ENCODE peak calls at places on chromosome 20, in ten cellular contexts. D, M, N, R, T, U, L, A, S and E are unnamed samples.

GRCh38 chr20:36390719-36391415 is 84.7 kb downstream of the DLGAP4 start:
- DNase-seq in N (no peak), R (no peak), U (no peak), S (no peak), T (no peak), L (no peak), D (no peak), M (no peak), A (no peak), E (no peak)

GRCh38 chr20:21505810-21506530 is 7.9 kb downstream of the NKX2-2 start:
- DNase-seq in M (peak; percentile 20), L (peak; percentile 55), A (no peak), N (no peak), D (peak; percentile 51), U (peak; percentile 63), T (peak; percentile 66), R (peak; percentile 62), S (peak; percentile 47), E (no peak)

GRCh38 chr20:46175127-46175494 is 57.0 kb downstream of the CD40 start:
- DNase-seq in S (no peak), N (no peak), L (no peak), D (no peak), M (no peak), U (no peak), R (no peak), T (no peak), A (no peak), E (no peak)

GRCh38 chr20:41169184-41169690 is 31.9 kb downstream of the PLCG1 start:
- DNase-seq in A (no peak), U (no peak), D (no peak), L (no peak), M (no peak), N (no peak), R (no peak), S (no peak), T (no peak), E (no peak)

GRCh38 chr20:13342469-13343242 is 121.6 kb downstream of the ISM1 start:
- DNase-seq in S (no peak), N (no peak), T (no peak), M (no peak), R (peak; percentile 18), D (no peak), A (no peak), L (no peak), U (no peak), E (no peak)

GRCh38 chr20:22572023-22572422 is 12.3 kb downstream of the FOXA2 start:
- DNase-seq in U (no peak), A (no peak), R (no peak), L (no peak), S (no peak), D (no peak), M (no peak), T (no peak), N (no peak), E (no peak)

GRCh38 chr20:46129955-46130481 is 11.9 kb downstream of the CD40 start:
- DNase-seq in D (no peak), T (no peak), L (no peak), R (no peak), U (no peak), S (no peak), N (peak; percentile 40), M (no peak), A (no peak), E (no peak)

GRCh38 chr20:47411161-47411560 is 54.7 kb upstream of the ZMYND8 start:
- DNase-seq in D (no peak), T (no peak), R (no peak), M (no peak), U (no peak), N (no peak), L (no peak), S (no peak), A (no peak), E (no peak)

GRCh38 chr20:39660965-39661364 is 698.8 kb downstream of the DHX35 start:
- DNase-seq in L (peak; percentile 8), D (no peak), M (no peak), T (no peak), S (no peak), A (no peak), N (no peak), U (peak; percentile 14), R (peak; percentile 8), E (no peak)

GRCh38 chr20:63830821-63831593 is at the start of gene ZBTB46:
- DNase-seq in N (peak; percentile 52), L (no peak), D (no peak), M (peak; percentile 49), S (no peak), T (peak; percentile 53), R (peak; percentile 53), U (no peak), A (no peak), E (no peak)

GRCh38 chr20:37223053-37223452 is 38.6 kb downstream of the GHRH start:
- DNase-seq in T (no peak), D (peak; percentile 95), S (peak; percentile 89), N (no peak), M (peak; percentile 95), U (peak; percentile 76), A (no peak), R (peak; percentile 90), L (peak; percentile 94), E (peak; percentile 83)

GRCh38 chr20:49957487-49957938 is 21.3 kb downstream of the RNF114 start:
- DNase-seq in A (no peak), S (no peak), U (no peak), D (no peak), M (no peak), T (no peak), L (no peak), N (no peak), R (no peak), E (no peak)

GRCh38 chr20:45097485-45098095 is 3.3 kb downstream of the KCNS1 start:
- DNase-seq in L (peak; percentile 64), N (peak; percentile 30), T (no peak), A (no peak), M (no peak), S (peak; percentile 50), R (peak; percentile 69), U (no peak), D (peak; percentile 52), E (peak; percentile 13)

GRCh38 chr20:45103072-45103471 is 2.1 kb upstream of the KCNS1 start:
- DNase-seq in T (no peak), U (no peak), R (no peak), S (no peak), D (no peak), L (no peak), A (no peak), M (no peak), N (no peak), E (no peak)

GRCh38 chr20:45098096-45098773 is 2.7 kb downstream of the KCNS1 start:
- DNase-seq in D (peak; percentile 35), R (peak; percentile 61), S (no peak), U (no peak), T (no peak), N (peak; percentile 19), L (peak; percentile 39), M (no peak), A (no peak), E (peak; percentile 14)

GRCh38 chr20:45101333-45101850 is 465 bp upstream of the KCNS1 start:
- DNase-seq in N (no peak), R (peak; percentile 23), T (no peak), M (no peak), D (no peak), U (no peak), A (no peak), S (no peak), L (no peak), E (no peak)

GRCh38 chr20:45100563-45101245 is at the start of gene KCNS1:
- DNase-seq in T (no peak), A (no peak), N (no peak), S (no peak), M (no peak), R (peak; percentile 25), D (no peak), L (no peak), U (no peak), E (peak; percentile 15)
- H3K4me3 ChIP-seq in T (peak within 1 kb of the TSS; percentile 18), A (no peak within 1 kb of the TSS), N (no peak within 1 kb of the TSS), S (no peak within 1 kb of the TSS), M (no peak within 1 kb of the TSS), R (no peak within 1 kb of the TSS), D (no peak within 1 kb of the TSS), L (peak within 1 kb of the TSS; percentile 19), U (no peak within 1 kb of the TSS), E (no peak within 1 kb of the TSS)

GRCh38 chr20:3539708-3540107 is 68.9 kb downstream of the ATRN start:
- DNase-seq in D (no peak), L (no peak), A (no peak), R (no peak), M (no peak), U (no peak), T (no peak), S (peak; percentile 41), N (no peak), E (no peak)
- TF ChIP-seq CTCF in D (no peak), L (no peak), A (no peak), R (no peak), M (no peak), U (no peak), T (no peak), S (no peak), N (no peak), E (no peak)

DNA sequence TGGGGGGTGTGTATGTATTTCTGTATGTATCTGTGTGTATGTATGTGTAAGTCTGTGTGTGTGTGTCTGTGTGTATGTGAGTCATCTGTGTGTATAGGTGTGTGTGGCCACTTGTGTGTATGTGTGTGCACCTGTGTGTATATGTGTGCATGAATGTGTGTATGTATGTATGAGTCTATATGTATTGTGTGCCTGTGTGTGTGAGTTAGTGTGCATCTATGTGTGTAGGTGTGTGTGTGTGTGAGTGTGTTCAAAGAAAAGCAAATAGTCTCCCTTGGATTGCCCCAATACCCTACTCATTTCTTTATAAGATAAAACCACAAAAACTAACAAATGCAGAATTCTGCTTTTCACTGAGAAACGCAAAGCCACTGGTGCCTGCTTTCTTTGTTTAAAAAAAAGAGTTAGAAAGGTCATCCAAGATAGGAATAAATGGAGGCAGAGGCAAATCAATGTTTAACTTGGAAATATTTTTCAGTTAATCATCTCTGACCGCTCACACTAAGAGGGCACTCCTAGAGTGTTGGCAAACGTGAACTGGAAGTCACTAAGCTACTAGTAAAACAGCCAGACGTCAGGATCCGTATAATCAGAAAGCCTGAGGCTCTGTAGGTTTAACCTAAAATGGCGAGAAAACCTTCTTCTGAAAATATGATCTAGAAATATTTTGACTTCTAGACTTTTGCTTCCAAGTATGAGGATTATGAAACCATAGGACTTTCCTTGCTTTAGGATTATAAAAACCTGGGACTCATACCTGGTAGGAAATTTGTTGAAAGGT is 37.4 kb upstream of the JAG1 start:
- DNase-seq in A (no peak), U (no peak), R (no peak), S (no peak), D (no peak), N (no peak), T (no peak), M (peak; percentile 32), L (no peak), E (no peak)
- H3K4me3 ChIP-seq in A (peak overlapping the region; percentile 8), U (no peak overlapping the region), R (no peak overlapping the region), S (no peak overlapping the region), D (no peak overlapping the region), N (no peak overlapping the region), T (no peak overlapping the region), M (no peak overlapping the region), L (no peak overlapping the region), E (no peak overlapping the region)

DNA sequence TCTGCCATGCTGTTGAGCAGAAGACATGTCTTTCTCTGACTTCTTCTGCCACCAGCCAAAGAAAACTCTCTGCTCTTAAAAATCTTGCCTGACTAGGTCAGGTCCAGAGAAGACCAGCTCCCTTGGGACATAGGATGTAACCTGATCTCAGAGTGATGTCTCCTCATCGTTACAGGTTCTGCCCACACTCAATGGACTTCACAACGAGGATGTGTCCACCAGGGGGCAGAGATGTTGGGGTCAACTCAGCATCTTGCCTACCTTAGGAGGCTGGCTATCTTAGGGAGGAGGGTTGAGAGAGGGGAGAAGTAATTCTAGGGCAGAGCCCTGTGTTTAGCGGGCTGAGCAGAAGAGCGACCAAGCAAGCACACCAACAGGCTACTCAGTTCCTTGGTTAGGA is 207.6 kb upstream of the CDH4 start:
- DNase-seq in D (peak; percentile 23), S (no peak), R (no peak), L (peak; percentile 3), T (no peak), M (no peak), U (no peak), A (no peak), N (no peak), E (no peak)
- TF ChIP-seq CTCF in D (peak; percentile 15), S (no peak), R (no peak), L (no peak), T (no peak), M (no peak), U (peak; percentile 22), A (no peak), N (no peak), E (no peak)